ENCODE peak calls at places on chromosomes 11 and 22, in ten cellular contexts. C is HL-60, B is foreskin fibroblast, G is AG10803, S is brain microvascular endothelial cell, Y is stomach, Z is LNCaP clone FGC, I is hepatocyte, U is fibroblast of villous mesenchyme, D is tibial artery. J is an unnamed sample.

GRCh38 chr11:727281-727701 is 20.0 kb upstream of the TALDO1 start:
- DNase-seq in I (no peak), Z (no peak), B (no peak), Y (no peak), C (no peak), S (no peak), D (peak; percentile 67), U (no peak), G (no peak), J (peak; percentile 30)

GRCh38 chr11:112012877-112013276 is 12.3 kb upstream of the DLAT start:
- DNase-seq in Y (no peak), D (no peak), U (peak; percentile 88), B (peak; percentile 58), C (no peak), S (peak; percentile 43), I (peak; percentile 12), Z (no peak), G (peak; percentile 11), J (no peak)

GRCh38 chr11:23399995-23400394 is 539.7 kb upstream of the CCDC179 start:
- DNase-seq in D (peak; percentile 58), S (no peak), Z (no peak), C (no peak), Y (no peak), I (no peak), B (no peak), G (no peak), U (no peak), J (no peak)

GRCh38 chr11:99534812-99535211 is 514.1 kb downstream of the CNTN5 start:
- DNase-seq in Z (no peak), S (peak; percentile 67), B (peak; percentile 0), C (no peak), I (no peak), Y (no peak), D (no peak), U (peak; percentile 1), G (no peak), J (no peak)

GRCh38 chr11:126337121-126337471 is 18.4 kb upstream of the ST3GAL4 start:
- DNase-seq in U (no peak), Y (no peak), I (no peak), C (no peak), S (no peak), G (no peak), Z (no peak), D (no peak), B (no peak), J (no peak)

GRCh38 chr11:67633758-67634365 is 4.1 kb upstream of the NUDT8 start:
- DNase-seq in I (peak; percentile 6), D (no peak), Y (no peak), B (no peak), S (no peak), C (no peak), U (no peak), Z (no peak), G (no peak), J (no peak)

GRCh38 chr11:45921561-45922424 is 663 bp upstream of the LARGE2 start:
- DNase-seq in G (no peak), Y (peak; percentile 89), Z (peak; percentile 76), B (no peak), I (peak; percentile 82), S (no peak), C (no peak), U (no peak), D (peak; percentile 65), J (peak; percentile 38)

GRCh38 chr11:74672332-74672955 is 58.8 kb downstream of the CHRDL2 start:
- DNase-seq in Z (no peak), B (peak; percentile 33), C (no peak), D (no peak), G (peak; percentile 29), Y (no peak), U (peak; percentile 46), S (no peak), I (no peak), J (no peak)

GRCh38 chr11:18615628-18616392 is 16.2 kb downstream of the MISFA start:
- DNase-seq in U (no peak), Y (no peak), C (peak; percentile 60), I (no peak), B (no peak), S (no peak), G (no peak), D (no peak), Z (no peak), J (peak; percentile 75)

GRCh38 chr22:24319451-24319850 is 48.8 kb downstream of the SPECC1L start:
- DNase-seq in Z (no peak), Y (no peak), B (peak; percentile 32), I (no peak), C (no peak), G (no peak), U (no peak), D (no peak), S (peak; percentile 60), J (no peak)

GRCh38 chr22:40204331-40205116 is 26.8 kb downstream of the TNRC6B start:
- DNase-seq in I (no peak), U (peak; percentile 86), C (no peak), Z (no peak), S (peak; percentile 52), Y (no peak), B (peak; percentile 83), G (peak; percentile 99), D (no peak), J (no peak)

GRCh38 chr22:42959472-42960145 is 55.3 kb downstream of the PACSIN2 start:
- DNase-seq in Y (peak; percentile 78), I (peak; percentile 84), C (peak; percentile 48), Z (peak; percentile 84), G (peak; percentile 43), D (peak; percentile 77), U (peak; percentile 95), S (peak; percentile 94), B (no peak), J (no peak)

GRCh38 chr11:93871521-93871920 is 21.1 kb upstream of the VSTM5 start:
- DNase-seq in S (no peak), Y (no peak), D (no peak), G (no peak), U (no peak), Z (no peak), B (no peak), C (no peak), I (no peak), J (no peak)

GRCh38 chr11:66391322-66391721 is 19.8 kb upstream of the SLC29A2 start:
- DNase-seq in G (no peak), Z (no peak), B (no peak), Y (no peak), U (no peak), C (no peak), D (no peak), S (no peak), I (no peak), J (peak; percentile 14)

GRCh38 chr11:24754406-24754805 is 257.6 kb downstream of the LUZP2 start:
- DNase-seq in G (no peak), S (no peak), D (no peak), B (no peak), U (no peak), Y (no peak), Z (no peak), I (no peak), C (no peak), J (no peak)

GRCh38 chr11:90556612-90557011 is 333.8 kb upstream of the CHORDC1 start:
- DNase-seq in U (no peak), D (no peak), B (no peak), C (no peak), G (no peak), Z (no peak), S (no peak), I (no peak), Y (no peak), J (no peak)

GRCh38 chr11:70471254-70471653 is 72.9 kb downstream of the CTTN start:
- DNase-seq in S (peak; percentile 28), C (no peak), B (peak; percentile 18), D (no peak), G (no peak), U (peak; percentile 15), Z (no peak), Y (no peak), I (peak; percentile 48), J (peak; percentile 74)
- TF ChIP-seq CTCF in S (peak; percentile 56), C (no peak), B (peak; percentile 17), D (no peak), G (peak; percentile 27), U (peak; percentile 31), Z (peak; percentile 45), Y (no peak), I (peak; percentile 32), J (no peak)

GRCh38 chr22:21775061-21775460 is 39.5 kb upstream of the YPEL1 start:
- DNase-seq in U (no peak), B (peak; percentile 46), S (no peak), G (peak; percentile 42), Z (no peak), I (no peak), D (no peak), C (no peak), Y (no peak), J (no peak)
- TF ChIP-seq CTCF in U (no peak), B (no peak), S (no peak), G (no peak), Z (no peak), I (no peak), D (no peak), C (no peak), Y (no peak), J (no peak)

DNA sequence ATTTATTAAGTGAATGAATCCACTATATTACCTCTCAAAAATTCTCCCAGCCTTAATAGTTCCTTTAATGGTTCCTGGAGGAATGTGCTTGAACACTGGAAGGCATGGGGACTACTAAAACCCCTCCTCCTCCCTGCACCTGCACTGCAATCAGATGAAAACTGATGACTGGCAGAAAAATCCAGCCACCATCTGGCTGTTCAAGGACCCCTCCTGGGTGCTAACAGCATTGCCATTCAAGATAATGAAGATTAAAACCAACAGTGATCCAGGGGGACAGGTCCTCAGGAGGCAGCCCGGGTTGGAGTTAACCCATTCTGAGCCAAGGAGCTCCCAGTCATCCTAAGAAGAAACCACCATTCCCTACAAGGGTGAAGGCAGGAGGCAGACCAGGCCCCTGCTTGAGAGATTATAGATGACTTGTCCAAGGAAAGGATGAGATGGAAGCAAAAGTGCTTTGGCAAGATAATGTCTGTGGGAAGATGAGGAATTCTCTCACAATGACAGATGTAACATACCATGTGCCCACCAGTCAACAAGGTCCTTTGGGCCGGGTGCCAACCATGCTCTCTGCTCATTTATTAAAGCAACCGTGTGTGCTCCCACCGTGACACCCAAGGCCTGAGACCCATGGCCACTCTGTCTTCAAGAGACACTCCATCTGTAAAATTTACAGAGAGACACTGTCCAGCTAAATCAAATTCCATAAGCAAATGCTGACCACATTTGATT is 90.6 kb downstream of the LARGE1 start:
- DNase-seq in S (no peak), Y (no peak), B (no peak), D (no peak), G (no peak), U (no peak), C (no peak), Z (no peak), I (no peak), J (no peak)
- TF ChIP-seq CTCF in S (no peak), Y (no peak), B (no peak), D (no peak), G (no peak), U (no peak), C (no peak), Z (no peak), I (no peak), J (no peak)

DNA sequence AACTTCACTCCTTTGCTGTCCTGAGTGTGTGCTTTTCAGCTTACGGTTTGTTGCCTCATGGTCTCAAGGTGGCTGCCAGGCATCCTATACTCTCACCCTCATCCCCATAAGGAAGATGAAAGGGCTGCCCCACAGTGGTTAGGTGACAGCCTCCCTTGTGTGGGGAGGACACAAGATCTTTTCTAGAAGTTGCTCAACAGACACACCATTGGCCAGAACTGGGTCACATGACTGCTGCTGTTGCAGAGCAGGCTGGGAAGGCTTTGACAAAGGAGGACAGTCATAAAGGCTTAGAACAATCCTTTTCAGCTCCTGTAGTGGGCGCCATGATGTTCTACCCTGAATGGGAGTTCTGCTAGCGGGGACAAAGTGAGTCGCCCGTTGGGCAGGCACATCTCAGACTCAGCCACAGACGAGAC is 69.7 kb upstream of the RASD2 start:
- DNase-seq in B (no peak), C (no peak), Z (no peak), Y (no peak), U (no peak), I (no peak), G (no peak), D (no peak), S (peak; percentile 47), J (no peak)
- TF ChIP-seq CTCF in B (no peak), C (no peak), Z (no peak), Y (no peak), U (no peak), I (no peak), G (no peak), D (no peak), S (peak; percentile 50), J (no peak)